ENCODE peak calls at places on chromosomes 4 and X, in four cellular contexts. P is RPMI7951, N is body of pancreas, Z is Right ventricle myocardium inferior. L is an unnamed sample.

GRCh38 chr4:152162331-152162697 is 373.6 kb downstream of the FBXW7 start:
- DNase-seq in P (peak), N (no peak), Z (no peak), L (no peak)

GRCh38 chr4:153296424-153296823 is 48.1 kb upstream of the MND1 start:
- DNase-seq in P (no peak), N (no peak), Z (no peak), L (no peak)

GRCh38 chrX:101676571-101676970 is 16.9 kb upstream of the ARMCX2 start:
- DNase-seq in P (no peak), N (no peak), Z (no peak), L (no peak)

GRCh38 chr4:48509543-48509942 is 19.5 kb downstream of the ZAR1 start:
- DNase-seq in P (peak), N (no peak), Z (no peak), L (no peak)

GRCh38 chr4:82748176-82748575 is 50.4 kb downstream of the SCD5 start:
- DNase-seq in P (no peak), N (no peak), Z (no peak), L (no peak)

GRCh38 chr4:113004655-113005054 is 44.8 kb upstream of the ANK2 start:
- DNase-seq in P (no peak), N (no peak), Z (no peak), L (no peak)

GRCh38 chrX:44871114-44871645 is 1.8 kb upstream of the KDM6A start:
- DNase-seq in P (peak), N (peak), Z (no peak), L (no peak)

GRCh38 chr4:58732973-58733372 is 1622.8 kb upstream of the IGFBP7 start:
- DNase-seq in P (no peak), N (no peak), Z (no peak), L (no peak)

GRCh38 chr4:151418385-151418784 is 9.4 kb downstream of the FHIP1A start:
- DNase-seq in P (peak), N (peak), Z (no peak), L (no peak)

GRCh38 chr4:96152824-96153223 is 312.9 kb downstream of the PDHA2 start:
- DNase-seq in P (no peak), N (no peak), Z (no peak), L (no peak)

GRCh38 chr4:6532102-6532501 is 42.9 kb upstream of the MAN2B2 start:
- DNase-seq in P (no peak), N (no peak), Z (no peak), L (no peak)

L was measured in LNCaP clone FGC.